ENCODE peak calls at places on chromosomes 2 and 18, in eight cellular contexts. O, Q, I, G, P, H, Y and L are unnamed samples.

GRCh38 chr2:107132141-107132540 is 246.2 kb upstream of the ST6GAL2 start:
- DNase-seq in O (no peak), Q (no peak), I (no peak), G (peak; percentile 72), P (no peak), H (no peak), Y (no peak), L (no peak)

GRCh38 chr2:209936106-209936663 is 66.3 kb upstream of the RPE start:
- DNase-seq in O (no peak), Q (no peak), I (no peak), G (no peak), P (no peak), H (no peak), Y (no peak), L (no peak)

GRCh38 chr2:8116661-8117060 is 565.2 kb upstream of the ID2 start:
- DNase-seq in O (no peak), Q (no peak), I (no peak), G (no peak), P (no peak), H (no peak), Y (no peak), L (no peak)

GRCh38 chr2:152481881-152482280 is 146.9 kb downstream of the FMNL2 start:
- DNase-seq in O (no peak), Q (no peak), I (no peak), G (no peak), P (no peak), H (no peak), Y (no peak), L (peak; percentile 35)

GRCh38 chr18:36441426-36441870 is 143.9 kb downstream of the FHOD3 start:
- DNase-seq in O (no peak), Q (no peak), I (no peak), G (no peak), P (no peak), H (no peak), Y (no peak), L (no peak)

GRCh38 chr2:17976871-17977746 is 98.6 kb downstream of the KCNS3 start:
- DNase-seq in O (peak; percentile 19), Q (peak; percentile 77), I (no peak), G (no peak), P (no peak), H (peak; percentile 38), Y (no peak), L (peak; percentile 2)

GRCh38 chr2:46547223-46548102 is 68.1 kb downstream of the TMEM247 start:
- DNase-seq in O (peak; percentile 60), Q (no peak), I (no peak), G (no peak), P (no peak), H (peak; percentile 56), Y (no peak), L (no peak)

GRCh38 chr18:5285326-5285725 is 10.2 kb downstream of the ZBTB14 start:
- DNase-seq in O (peak; percentile 13), Q (no peak), I (no peak), G (no peak), P (no peak), H (no peak), Y (no peak), L (no peak)

GRCh38 chr2:62306751-62307468 is 111.0 kb downstream of the B3GNT2 start:
- DNase-seq in O (no peak), Q (peak; percentile 90), I (peak; percentile 50), G (peak; percentile 83), P (no peak), H (no peak), Y (no peak), L (peak; percentile 56)

GRCh38 chr18:56168049-56168781 is 470.2 kb downstream of the TXNL1 start:
- DNase-seq in O (no peak), Q (peak; percentile 72), I (no peak), G (peak; percentile 78), P (no peak), H (peak; percentile 24), Y (no peak), L (peak; percentile 17)

GRCh38 chr2:135708159-135708558 is 33.5 kb upstream of the UBXN4 start:
- DNase-seq in O (no peak), Q (no peak), I (no peak), G (no peak), P (no peak), H (no peak), Y (no peak), L (no peak)

GRCh38 chr18:32389868-32390267 is 80.8 kb downstream of the GAREM1 start:
- DNase-seq in O (peak; percentile 57), Q (no peak), I (no peak), G (no peak), P (no peak), H (no peak), Y (no peak), L (peak; percentile 69)

DNA sequence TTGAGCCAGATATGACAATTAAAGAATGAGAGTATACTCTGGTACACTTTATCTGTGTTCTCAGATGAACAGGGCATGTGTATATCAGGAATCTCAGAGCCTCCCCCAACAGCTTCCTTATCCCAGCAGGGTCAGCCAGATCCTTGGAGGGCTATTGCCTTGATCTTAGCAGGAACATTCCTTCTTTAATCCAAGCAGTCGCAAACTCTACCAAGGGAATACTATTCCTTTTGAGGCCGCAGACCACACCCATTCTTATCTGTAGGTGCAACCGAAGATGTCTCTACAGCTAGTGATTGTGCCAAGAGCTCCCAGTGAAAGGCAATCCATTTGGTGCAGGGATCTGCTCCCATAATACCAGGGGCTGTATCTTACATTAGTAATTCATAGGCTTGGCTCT is 118.3 kb upstream of the DOK6 start:
- DNase-seq in O (no peak), Q (no peak), I (no peak), G (no peak), P (no peak), H (no peak), Y (no peak), L (no peak)
- H3K4me1 ChIP-seq in O (no peaks in the 10 kb centered on the region), Q (no peaks in the 10 kb centered on the region), I (no peaks in the 10 kb centered on the region), G (no peaks in the 10 kb centered on the region), P (no peaks in the 10 kb centered on the region), H (no peaks in the 10 kb centered on the region), Y (no peaks in the 10 kb centered on the region), L (no peaks in the 10 kb centered on the region)

DNA sequence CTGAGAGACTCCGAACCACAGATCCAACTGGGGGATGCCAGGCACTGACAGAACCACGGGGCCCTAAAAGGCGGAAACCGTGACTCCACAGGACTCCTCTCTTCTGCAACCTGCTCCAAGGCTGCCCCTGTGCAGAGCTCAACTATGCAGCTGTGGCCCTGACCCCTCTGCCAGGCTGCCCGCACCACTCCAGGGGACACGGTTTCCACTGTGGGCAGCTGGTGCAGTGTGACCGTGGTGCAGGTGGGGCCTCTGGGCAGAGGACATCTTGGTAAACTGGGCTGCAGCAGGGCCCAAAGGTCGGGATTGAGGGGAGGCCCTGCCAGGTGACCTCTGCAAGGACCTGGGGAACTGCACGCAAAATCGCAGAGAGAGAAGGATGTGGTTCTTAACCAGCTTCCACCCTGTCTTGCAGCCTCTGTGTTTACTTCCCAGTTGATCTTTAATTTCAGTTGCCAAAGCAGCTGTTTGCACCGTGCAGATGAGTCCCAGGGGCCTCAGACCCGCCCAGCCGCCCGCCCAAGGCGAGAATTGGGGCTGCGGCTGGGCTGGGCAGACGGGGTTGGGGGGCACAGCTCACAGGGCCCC is 104.6 kb upstream of the CTDP1 start:
- DNase-seq in O (peak; percentile 6), Q (no peak), I (no peak), G (peak; percentile 71), P (peak; percentile 50), H (no peak), Y (no peak), L (peak; percentile 14)
- H3K4me3 ChIP-seq in O (no peak overlapping the region), Q (no peak overlapping the region), I (no peak overlapping the region), G (no peak overlapping the region), P (no peak overlapping the region), H (no peak overlapping the region), Y (no peak overlapping the region), L (no peak overlapping the region)

DNA sequence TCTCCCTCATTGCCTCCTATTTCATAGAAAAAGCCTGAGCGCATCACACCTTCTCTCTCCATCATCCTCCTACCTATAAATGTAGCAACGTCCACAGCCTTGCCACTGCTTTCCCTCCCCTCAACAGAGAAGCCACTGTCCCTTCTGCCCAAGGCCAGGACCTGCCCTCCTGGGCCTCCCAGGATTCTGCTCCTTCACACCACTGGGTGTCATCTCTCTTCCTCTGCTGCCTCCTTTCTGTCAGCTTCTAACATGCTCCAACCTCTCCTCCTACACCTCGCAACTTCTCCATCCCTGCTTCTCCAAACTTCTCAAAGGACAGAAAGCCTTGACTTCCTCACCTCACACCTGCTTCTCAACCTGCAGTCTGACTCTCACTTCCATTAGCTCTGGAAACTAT is 21.2 kb upstream of the ME2 start:
- DNase-seq in O (no peak), Q (no peak), I (no peak), G (no peak), P (no peak), H (no peak), Y (no peak), L (no peak)
- H3K36me3 ChIP-seq in O (no peaks in the 10 kb centered on the region), Q (no peaks in the 10 kb centered on the region), I (no peaks in the 10 kb centered on the region), G (no peaks in the 10 kb centered on the region), P (no peaks in the 10 kb centered on the region), H (no peaks in the 10 kb centered on the region), Y (no peaks in the 10 kb centered on the region), L (no peaks in the 10 kb centered on the region)

DNA sequence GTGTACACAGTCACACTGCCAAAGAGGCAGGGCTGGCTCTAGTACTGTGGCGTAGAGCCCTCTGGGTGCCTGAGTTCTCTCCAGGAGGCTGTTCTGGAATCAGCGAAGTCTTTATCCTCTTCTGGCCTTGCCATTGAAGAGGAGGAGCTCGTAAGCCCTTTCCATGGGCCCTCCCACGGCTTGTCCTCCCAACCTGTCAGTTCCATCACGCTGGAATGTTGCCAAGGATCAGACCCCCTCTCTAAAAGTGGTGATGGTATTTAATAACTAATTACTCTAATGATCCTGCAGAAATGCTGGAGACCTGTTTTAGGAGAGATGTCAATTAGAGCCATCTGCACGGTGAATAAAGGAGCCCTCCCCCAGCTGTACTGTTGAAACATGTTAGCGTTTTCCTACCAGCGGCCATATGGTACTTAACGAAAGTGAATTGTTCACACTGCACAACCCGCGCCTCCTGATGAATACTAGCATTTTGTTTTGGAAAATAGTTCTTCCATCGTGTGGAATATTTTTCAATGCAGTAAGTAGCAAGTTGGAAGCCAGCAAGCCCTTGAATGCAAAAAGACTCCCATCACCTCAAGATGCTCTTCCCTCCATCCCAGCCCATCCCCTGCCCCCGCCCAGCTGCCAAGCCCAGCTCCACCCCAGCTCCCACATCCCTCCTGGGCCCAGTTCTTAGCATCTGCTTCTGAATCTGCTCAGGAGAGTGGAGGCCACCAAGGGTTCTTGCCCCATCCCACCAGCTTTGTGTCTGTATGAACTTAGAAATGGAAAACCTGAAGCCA is 145.3 kb downstream of the KLHL29 start:
- DNase-seq in O (no peak), Q (no peak), I (no peak), G (no peak), P (no peak), H (no peak), Y (no peak), L (no peak)
- H3K4me1 ChIP-seq in O (no peaks in the 10 kb centered on the region), Q (peaks cover 2% of the 10 kb centered on the region), I (peaks cover 32% of the 10 kb centered on the region), G (peaks cover 36% of the 10 kb centered on the region), P (no peaks in the 10 kb centered on the region), H (peaks cover 5% of the 10 kb centered on the region), Y (no peaks in the 10 kb centered on the region), L (no peaks in the 10 kb centered on the region)

DNA sequence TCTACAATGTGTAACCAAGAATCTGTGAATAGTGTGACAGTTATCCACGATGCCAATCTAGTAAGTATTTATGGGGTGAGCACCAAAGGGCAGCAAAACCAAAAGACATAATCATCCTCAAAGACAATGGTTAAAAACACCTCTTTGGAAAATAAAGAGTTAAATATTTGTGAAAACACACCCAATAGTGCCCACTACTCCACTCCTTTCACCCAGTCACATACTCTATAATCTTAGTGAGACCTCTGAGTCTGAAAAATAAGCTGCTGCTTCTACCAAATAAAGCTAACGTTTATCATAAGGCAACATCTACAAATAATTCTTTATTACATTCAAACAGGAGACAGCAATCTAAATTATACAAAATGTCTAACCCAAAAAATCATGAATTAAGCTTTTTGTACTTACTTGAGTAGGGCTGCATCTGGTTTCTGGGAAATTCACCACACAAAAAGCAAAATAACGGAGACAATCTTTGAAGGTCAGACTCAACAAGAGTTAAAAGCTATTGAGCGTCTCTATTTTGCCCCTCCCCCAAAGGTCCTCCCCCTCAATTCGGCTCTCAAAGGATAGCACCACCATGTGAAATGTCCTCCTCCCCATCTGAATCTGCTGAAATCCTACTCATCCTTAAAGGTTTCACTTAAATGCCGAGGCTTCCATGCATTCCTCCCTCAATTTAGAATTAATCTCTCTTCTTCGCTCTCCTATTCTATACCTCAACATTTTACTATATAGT is 2.0 kb downstream of the RAPH1 start:
- DNase-seq in O (peak; percentile 42), Q (peak; percentile 17), I (no peak), G (no peak), P (no peak), H (no peak), Y (no peak), L (no peak)
- H3K4me3 ChIP-seq in O (peak overlapping the region; percentile 98), Q (peak overlapping the region; percentile 95), I (peak overlapping the region; percentile 49), G (peak overlapping the region; percentile 77), P (no peak overlapping the region), H (peak overlapping the region; percentile 80), Y (peak overlapping the region; percentile 95), L (peak overlapping the region; percentile 72)